ENCODE peak calls at places on chromosomes 1 and 21, in five cellular contexts. V is GM12891, D is K562, N is SK-N-SH, W is HepG2. K is an unnamed sample.

GRCh38 chr1:17170571-17170970 is 34.4 kb upstream of the PADI1 start:
- DNase-seq in W (no peak), V (no peak), N (no peak), D (no peak), K (no peak)

GRCh38 chr1:110554871-110555801 is 36.2 kb upstream of the KCNA10 start:
- DNase-seq in N (peak), V (peak), D (peak), W (peak), K (peak)

GRCh38 chr1:236895665-236896387 is 100.7 kb downstream of the MTR start:
- DNase-seq in N (peak), V (no peak), W (no peak), D (no peak), K (no peak)

GRCh38 chr1:44273560-44274292 is 60.5 kb downstream of the DMAP1 start:
- DNase-seq in N (no peak), V (no peak), D (no peak), W (no peak), K (no peak)

GRCh38 chr1:109498161-109498801 is 4.4 kb downstream of the CYB561D1 start:
- DNase-seq in W (no peak), D (peak), V (no peak), N (peak), K (no peak)

GRCh38 chr1:199046618-199047017 is 407.8 kb downstream of the PTPRC start:
- DNase-seq in D (no peak), V (no peak), N (no peak), W (no peak), K (no peak)

GRCh38 chr1:85342177-85342576 is 65.7 kb upstream of the BCL10 start:
- DNase-seq in W (no peak), N (no peak), V (no peak), D (no peak), K (no peak)

GRCh38 chr21:29359718-29360117 is 61.0 kb downstream of the BACH1 start:
- DNase-seq in N (no peak), D (no peak), V (no peak), W (no peak), K (no peak)

GRCh38 chr1:153818876-153819275 is 43.7 kb downstream of the SLC27A3 start:
- DNase-seq in W (no peak), V (no peak), D (no peak), N (no peak), K (no peak)

GRCh38 chr1:20588634-20589225 is at the start of gene CDA:
- DNase-seq in N (no peak), W (peak), D (no peak), V (no peak), K (no peak)

GRCh38 chr1:213094446-213094845 is 43.4 kb downstream of the RPS6KC1 start:
- DNase-seq in N (no peak), V (no peak), W (peak), D (no peak), K (no peak)

GRCh38 chr1:85992756-85993155 is 163.8 kb downstream of the COL24A1 start:
- DNase-seq in W (no peak), N (no peak), D (no peak), V (no peak), K (no peak)

GRCh38 chr1:223394242-223394641 is 1.0 kb downstream of the CCDC185 start:
- DNase-seq in V (no peak), W (no peak), N (peak), D (no peak), K (no peak)

GRCh38 chr1:210989949-210990348 is 144.0 kb downstream of the KCNH1 start:
- DNase-seq in W (no peak), D (no peak), N (peak), V (no peak), K (no peak)

GRCh38 chr1:172902861-172903381 is 147.8 kb downstream of the TNFSF18 start:
- DNase-seq in N (no peak), D (no peak), V (no peak), W (no peak), K (no peak)

GRCh38 chr1:20732071-20732587 is 374 bp downstream of the SH2D5 start:
- DNase-seq in V (peak), N (peak), W (peak), D (no peak), K (peak)

GRCh38 chr1:188269956-188270355 is 1441.2 kb downstream of the PLA2G4A start:
- DNase-seq in W (no peak), N (no peak), D (no peak), V (no peak), K (no peak)

GRCh38 chr1:237386362-237387143 is 344.6 kb downstream of the RYR2 start:
- DNase-seq in N (peak), W (peak), V (no peak), D (peak), K (no peak)

GRCh38 chr1:119767486-119767885 is 1.2 kb downstream of the HMGCS2 start:
- DNase-seq in N (no peak), D (no peak), W (no peak), V (no peak), K (no peak)

GRCh38 chr1:15455522-15455921 is 1.0 kb upstream of the CELA2A start:
- DNase-seq in D (no peak), W (no peak), N (no peak), V (no peak), K (no peak)

GRCh38 chr21:18252686-18253085 is 8.1 kb downstream of the CHODL start:
- DNase-seq in V (no peak), W (no peak), N (no peak), D (no peak), K (no peak)
- TF ChIP-seq TAF1 in V (no peak), W (no peak), N (no peak), D (no peak), K (no peak)

DNA sequence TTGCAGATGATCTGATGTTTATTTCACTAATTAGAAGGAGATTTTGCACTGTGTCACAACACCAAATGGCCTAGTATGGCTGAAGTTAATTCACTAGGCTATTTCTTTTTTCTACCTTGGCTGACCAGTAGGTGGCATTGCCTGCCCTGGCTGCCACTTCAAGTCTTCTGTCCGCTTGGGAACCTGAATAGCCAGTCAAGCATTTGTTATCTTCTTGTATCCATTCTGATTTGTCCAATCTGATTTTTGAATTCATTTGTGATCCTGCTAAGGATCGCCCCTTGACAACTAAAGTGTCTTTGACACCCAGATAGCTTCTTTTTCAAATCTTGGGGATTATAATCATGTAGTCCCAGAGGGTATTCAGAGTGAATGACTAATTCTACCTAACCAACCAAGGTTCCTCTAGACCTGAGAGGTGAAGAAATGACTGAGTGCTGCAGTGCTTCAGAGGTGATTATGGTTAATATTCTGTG is 99.4 kb downstream of the GIPC2 start:
- DNase-seq in N (peak), D (peak), W (peak), V (peak), K (no peak)
- TF ChIP-seq POLR2AphosphoS5 in N (no peak), D (no peak), W (no peak), V (no peak), K (no peak)

GRCh38 chr1:40980453-40981121 is 1.1 kb downstream of the CTPS1 start:
- DNase-seq in N (peak), W (no peak), V (peak), D (peak), K (peak)
- TF ChIP-seq TAF1 in N (peak), W (no peak), V (no peak), D (peak), K (no peak)

GRCh38 chr1:181112071-181112929 is 23.8 kb downstream of the IER5 start:
- DNase-seq in D (peak), V (no peak), N (no peak), W (peak), K (no peak)
- TF ChIP-seq POLR2AphosphoS5 in D (no peak), V (no peak), N (peak), W (no peak), K (no peak)

DNA sequence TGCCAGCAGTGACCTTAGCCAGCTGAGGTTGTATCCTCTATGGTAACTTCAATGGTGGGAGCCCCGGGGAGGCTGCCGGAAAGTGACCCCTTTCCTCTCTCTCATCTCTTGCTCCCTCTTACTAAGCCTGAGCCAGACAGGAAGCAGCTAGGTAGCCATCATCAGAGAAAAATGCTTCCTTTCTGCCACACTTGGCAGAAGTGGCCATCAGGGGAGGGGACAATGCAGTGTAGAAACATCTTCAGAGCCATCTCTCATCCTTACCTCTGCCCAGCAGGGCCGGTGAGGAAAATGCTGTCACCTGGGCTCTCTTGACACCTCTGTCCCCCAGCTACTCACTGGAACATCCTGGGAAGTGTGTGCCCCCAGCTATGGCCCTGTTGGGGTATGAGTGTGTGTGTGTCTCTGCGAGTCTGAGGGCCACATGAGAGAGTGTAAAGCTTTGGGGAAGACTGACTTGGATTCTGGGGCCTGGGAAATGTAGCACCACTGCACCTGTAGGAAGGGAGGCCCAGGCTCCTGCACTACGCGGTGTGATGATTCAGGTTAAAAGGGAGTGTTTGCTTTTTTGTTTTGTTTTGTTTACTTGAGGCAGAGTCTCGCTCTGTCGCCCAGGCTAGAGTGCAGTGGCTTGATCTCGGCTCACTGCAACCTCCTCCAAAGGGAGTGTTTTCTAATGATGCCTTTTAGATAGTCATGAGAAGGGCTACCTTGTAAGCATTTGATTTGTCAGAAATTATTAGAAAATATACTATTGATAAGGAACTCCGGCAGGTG is 48.7 kb upstream of the CNTN2 start:
- DNase-seq in N (no peak), W (no peak), V (no peak), D (no peak), K (no peak)
- TF ChIP-seq TAF1 in N (no peak), W (no peak), V (no peak), D (no peak), K (no peak)

GRCh38 chr1:27878787-27879335 is 6.5 kb downstream of the THEMIS2 start:
- DNase-seq in W (no peak), D (no peak), N (peak), V (no peak), K (no peak)

GRCh38 chr1:27878038-27878437 is 5.7 kb downstream of the THEMIS2 start:
- DNase-seq in W (no peak), V (no peak), D (no peak), N (no peak), K (no peak)

GRCh38 chr1:27882543-27882903 is 10.2 kb downstream of the THEMIS2 start:
- DNase-seq in D (no peak), W (no peak), V (no peak), N (no peak), K (no peak)

GRCh38 chr1:27877115-27877416 is 4.7 kb downstream of the THEMIS2 start:
- DNase-seq in V (no peak), N (no peak), D (no peak), W (no peak), K (no peak)

DNA sequence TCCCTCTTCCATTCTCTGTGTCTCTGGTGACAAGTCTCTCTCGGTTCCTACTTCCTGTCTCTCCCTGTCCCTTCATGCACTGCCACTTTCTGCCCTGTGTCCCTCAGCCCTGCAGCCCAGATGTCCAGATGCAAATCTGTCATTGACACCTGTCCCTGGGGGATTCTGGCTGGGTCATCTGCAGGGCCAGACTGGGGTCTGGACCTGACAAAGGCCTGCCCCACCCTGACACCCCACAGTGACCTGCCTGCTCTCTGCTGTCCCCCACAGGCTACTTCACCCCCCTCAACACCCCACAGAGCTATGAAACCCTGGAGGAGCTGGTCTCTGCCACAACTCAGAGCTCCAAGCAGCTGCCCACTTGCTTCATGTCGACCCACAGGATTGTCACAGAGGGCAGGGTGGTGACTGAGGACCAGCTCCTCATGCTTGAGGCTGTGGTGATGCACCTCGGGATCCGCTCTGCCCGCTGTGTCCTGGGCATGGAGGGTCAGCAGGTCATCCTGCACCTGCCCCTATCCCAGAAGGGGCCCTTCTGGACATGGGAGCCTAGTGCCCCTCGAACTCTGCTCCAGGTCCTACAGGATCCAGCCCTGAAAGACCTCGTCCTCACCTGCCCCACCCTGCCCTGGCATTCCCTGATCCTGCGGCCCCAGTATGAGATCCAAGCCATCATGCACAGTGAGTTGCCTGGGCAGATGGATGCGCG is 7.2 kb downstream of the THEMIS2 start:
- DNase-seq in V (no peak), W (no peak), D (no peak), N (peak), K (no peak)
- TF ChIP-seq POLR2AphosphoS5 in V (peak), W (no peak), D (no peak), N (no peak), K (no peak)

GRCh38 chr1:164784960-164785359 is 226.0 kb downstream of the PBX1 start:
- DNase-seq in D (no peak), N (no peak), W (no peak), V (no peak), K (no peak)

GRCh38 chr1:164786980-164787833 is 228.2 kb downstream of the PBX1 start:
- DNase-seq in V (peak), D (peak), N (peak), W (peak), K (peak)

GRCh38 chr1:164790081-164790480 is 231.1 kb downstream of the PBX1 start:
- DNase-seq in W (no peak), D (no peak), V (no peak), N (no peak), K (no peak)

GRCh38 chr1:164785841-164786534 is 227.0 kb downstream of the PBX1 start:
- DNase-seq in N (no peak), V (no peak), D (no peak), W (no peak), K (no peak)

GRCh38 chr1:164787834-164788231 is 228.8 kb downstream of the PBX1 start:
- DNase-seq in V (no peak), W (no peak), N (no peak), D (no peak), K (no peak)
- TF ChIP-seq TAF1 in V (no peak), W (no peak), N (no peak), D (no peak), K (no peak)

DNA sequence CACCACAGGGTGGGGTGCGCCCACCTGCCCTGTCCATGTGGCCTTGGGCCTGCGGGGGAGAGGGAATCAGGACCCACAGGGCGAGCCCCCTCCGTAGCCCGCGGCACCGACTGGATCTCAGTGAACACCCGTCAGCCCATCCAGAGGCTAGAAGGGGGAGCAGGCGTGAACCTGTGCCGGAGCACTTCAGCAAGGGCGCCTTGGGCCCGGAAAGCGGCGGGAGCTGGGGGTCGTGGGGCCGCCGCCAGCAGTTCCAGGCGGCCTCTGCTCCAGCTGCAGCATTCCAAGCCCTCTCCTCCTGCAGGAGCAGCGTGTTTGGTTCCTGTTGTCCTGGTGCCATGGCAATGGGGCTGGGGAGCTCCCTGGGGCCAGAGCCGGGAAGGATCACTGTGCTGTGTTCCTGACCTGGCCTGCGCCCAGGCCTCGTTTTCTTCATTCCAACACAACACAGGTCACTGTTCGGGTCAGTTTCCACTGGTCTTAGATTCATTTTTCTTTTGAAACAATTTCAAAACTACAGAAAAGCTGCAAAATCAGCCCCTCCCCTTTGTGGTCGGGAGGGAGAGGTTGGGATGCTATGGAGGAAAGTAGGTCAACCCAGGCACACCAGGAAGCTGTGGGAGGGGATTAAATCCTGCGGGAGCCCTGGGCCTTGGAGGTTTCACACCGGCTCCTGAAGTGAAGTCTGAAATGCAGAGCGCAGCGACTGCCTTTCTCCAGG is 18.8 kb downstream of the SLX9 start:
- DNase-seq in D (no peak), N (peak), V (no peak), W (no peak), K (no peak)
- TF ChIP-seq POLR2AphosphoS5 in D (no peak), N (no peak), V (no peak), W (no peak), K (no peak)

GRCh38 chr1:152325111-152325510 is at the start of gene FLG:
- DNase-seq in D (no peak), N (no peak), W (no peak), V (no peak), K (no peak)

DNA sequence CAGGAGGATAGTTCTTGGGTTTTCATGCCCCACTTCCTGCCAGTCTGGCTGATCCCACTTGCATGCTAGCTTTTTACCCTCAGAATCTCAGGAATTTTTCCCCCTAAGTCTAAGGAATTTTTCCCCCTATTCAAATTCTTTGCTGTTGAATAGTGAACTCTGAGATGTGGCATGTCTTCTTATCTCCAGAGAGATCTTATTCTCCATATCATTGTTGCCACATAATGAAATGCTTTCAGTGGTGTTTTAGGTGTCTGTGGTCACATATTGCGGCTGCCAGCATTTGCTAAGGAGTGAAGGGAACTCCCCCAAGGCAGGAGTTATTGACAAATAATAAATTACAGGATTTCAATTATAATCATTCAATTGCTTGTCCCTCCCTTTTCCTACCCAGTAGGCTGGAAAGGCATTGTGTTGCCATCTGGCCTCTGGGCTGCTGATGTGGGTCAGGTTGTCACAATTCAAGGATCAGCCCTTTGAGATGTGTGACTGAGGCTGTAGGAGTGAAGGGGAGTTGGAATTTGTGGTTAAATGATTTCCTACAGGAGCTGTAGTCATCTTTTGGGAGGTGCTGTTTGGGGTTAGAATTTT is 3.9 kb upstream of the FLG start:
- DNase-seq in W (no peak), D (no peak), N (no peak), V (no peak), K (no peak)
- TF ChIP-seq TAF1 in W (no peak), D (no peak), N (no peak), V (no peak), K (no peak)

GRCh38 chr1:161242313-161242712 is 4.3 kb upstream of the NR1I3 start:
- DNase-seq in W (no peak), N (no peak), D (no peak), V (no peak), K (no peak)

GRCh38 chr1:161241682-161242081 is 3.7 kb upstream of the NR1I3 start:
- DNase-seq in W (no peak), N (no peak), D (peak), V (no peak), K (no peak)

GRCh38 chr1:161250829-161251228 is 7.7 kb upstream of the PCP4L1 start:
- DNase-seq in D (no peak), V (no peak), W (no peak), N (no peak), K (no peak)

GRCh38 chr1:161244888-161245287 is 6.9 kb upstream of the NR1I3 start:
- DNase-seq in V (no peak), D (no peak), W (no peak), N (no peak), K (no peak)
- TF ChIP-seq POLR2AphosphoS5 in V (no peak), D (no peak), W (no peak), N (no peak), K (no peak)

K was measured in GM12892.